ENCODE peak calls at places on chromosomes 6 and 20, in six cellular contexts. One of them, this sample, is unnamed.

GRCh38 chr6:722608-723007 is 29.7 kb upstream of the EXOC2 start:
- DNase-seq in kidney tubule cell: no peak
- DNase-seq in glutamatergic neuron: no peak
- DNase-seq in naive thymus-derived CD4-positive, alpha-beta T cell: no peak
- DNase-seq in H7: no peak
- DNase-seq in mesenteric fat pad: no peak
- DNase-seq in this sample: peak

GRCh38 chr6:41427642-41428401 is 92.4 kb downstream of the NCR2 start:
- DNase-seq in kidney tubule cell: peak
- DNase-seq in glutamatergic neuron: peak
- DNase-seq in naive thymus-derived CD4-positive, alpha-beta T cell: no peak
- DNase-seq in H7: peak
- DNase-seq in mesenteric fat pad: no peak
- DNase-seq in this sample: no peak

GRCh38 chr20:48051810-48052491 is 266.7 kb upstream of the SULF2 start:
- DNase-seq in kidney tubule cell: peak
- DNase-seq in glutamatergic neuron: no peak
- DNase-seq in naive thymus-derived CD4-positive, alpha-beta T cell: no peak
- DNase-seq in H7: no peak
- DNase-seq in mesenteric fat pad: no peak
- DNase-seq in this sample: peak

GRCh38 chr20:49983848-49984408 is 1.1 kb downstream of the SNAI1 start:
- DNase-seq in kidney tubule cell: no peak
- DNase-seq in glutamatergic neuron: no peak
- DNase-seq in naive thymus-derived CD4-positive, alpha-beta T cell: no peak
- DNase-seq in H7: peak
- DNase-seq in mesenteric fat pad: no peak
- DNase-seq in this sample: no peak

GRCh38 chr6:104855507-104855906 is 4.2 kb downstream of the HACE1 start:
- DNase-seq in kidney tubule cell: peak
- DNase-seq in glutamatergic neuron: no peak
- DNase-seq in naive thymus-derived CD4-positive, alpha-beta T cell: no peak
- DNase-seq in H7: no peak
- DNase-seq in mesenteric fat pad: no peak
- DNase-seq in this sample: no peak

GRCh38 chr6:90175627-90176538 is 120.8 kb downstream of the BACH2 start:
- DNase-seq in kidney tubule cell: peak
- DNase-seq in glutamatergic neuron: peak
- DNase-seq in naive thymus-derived CD4-positive, alpha-beta T cell: peak
- DNase-seq in H7: no peak
- DNase-seq in mesenteric fat pad: no peak
- DNase-seq in this sample: no peak

GRCh38 chr6:112311950-112312547 is 35.1 kb upstream of the RFPL4B start:
- DNase-seq in kidney tubule cell: peak
- DNase-seq in glutamatergic neuron: no peak
- DNase-seq in naive thymus-derived CD4-positive, alpha-beta T cell: no peak
- DNase-seq in H7: peak
- DNase-seq in mesenteric fat pad: no peak
- DNase-seq in this sample: no peak

GRCh38 chr6:117555262-117555849 is 47.0 kb downstream of the GOPC start:
- DNase-seq in kidney tubule cell: peak
- DNase-seq in glutamatergic neuron: no peak
- DNase-seq in naive thymus-derived CD4-positive, alpha-beta T cell: no peak
- DNase-seq in H7: no peak
- DNase-seq in mesenteric fat pad: no peak
- DNase-seq in this sample: no peak

GRCh38 chr6:11083491-11083890 is 10.1 kb upstream of the SMIM13 start:
- DNase-seq in kidney tubule cell: peak
- DNase-seq in glutamatergic neuron: no peak
- DNase-seq in naive thymus-derived CD4-positive, alpha-beta T cell: no peak
- DNase-seq in H7: no peak
- DNase-seq in mesenteric fat pad: no peak
- DNase-seq in this sample: no peak

GRCh38 chr6:161215193-161215592 is 58.7 kb downstream of the AGPAT4 start:
- DNase-seq in kidney tubule cell: peak
- DNase-seq in glutamatergic neuron: no peak
- DNase-seq in naive thymus-derived CD4-positive, alpha-beta T cell: no peak
- DNase-seq in H7: no peak
- DNase-seq in mesenteric fat pad: no peak
- DNase-seq in this sample: peak

GRCh38 chr6:39144804-39145203 is 29.8 kb upstream of the SAYSD1 start:
- DNase-seq in kidney tubule cell: no peak
- DNase-seq in glutamatergic neuron: no peak
- DNase-seq in naive thymus-derived CD4-positive, alpha-beta T cell: no peak
- DNase-seq in H7: no peak
- DNase-seq in mesenteric fat pad: no peak
- DNase-seq in this sample: no peak

GRCh38 chr20:58763076-58763475 is 70.5 kb downstream of the NPEPL1 start:
- DNase-seq in kidney tubule cell: no peak
- DNase-seq in glutamatergic neuron: no peak
- DNase-seq in naive thymus-derived CD4-positive, alpha-beta T cell: no peak
- DNase-seq in H7: no peak
- DNase-seq in mesenteric fat pad: peak
- DNase-seq in this sample: no peak

GRCh38 chr6:108661430-108661829 is 100.7 kb downstream of the FOXO3 start:
- DNase-seq in kidney tubule cell: peak
- DNase-seq in glutamatergic neuron: no peak
- DNase-seq in naive thymus-derived CD4-positive, alpha-beta T cell: no peak
- DNase-seq in H7: no peak
- DNase-seq in mesenteric fat pad: no peak
- DNase-seq in this sample: no peak

GRCh38 chr20:57476073-57476526 is 48.8 kb downstream of the CTCFL start:
- DNase-seq in kidney tubule cell: peak
- DNase-seq in glutamatergic neuron: no peak
- DNase-seq in naive thymus-derived CD4-positive, alpha-beta T cell: no peak
- DNase-seq in H7: no peak
- DNase-seq in mesenteric fat pad: peak
- DNase-seq in this sample: no peak

This sample was measured in astrocyte of the cerebellum.